ENCODE peak calls at places on chromosomes 2 and 18, in ten cellular contexts. X is sigmoid colon, K is K562, F is breast epithelium, I is stomach, C is HepG2, O is GM23338, R is spleen, Z is transverse colon, J is upper lobe of left lung. D is an unnamed sample.

GRCh38 chr2:205424326-205424725 is 258.0 kb upstream of the NRP2 start:
- DNase-seq in J (no peak), K (no peak), I (no peak), X (no peak), Z (no peak), R (no peak), C (no peak), F (no peak), O (no peak), D (no peak)

GRCh38 chr2:46329803-46330775 is 32.9 kb downstream of the EPAS1 start:
- DNase-seq in O (no peak), F (peak; percentile 81), K (no peak), Z (no peak), I (no peak), X (no peak), J (no peak), C (peak; percentile 67), R (no peak), D (peak; percentile 18)

GRCh38 chr18:25672490-25672889 is 320.5 kb upstream of the ZNF521 start:
- DNase-seq in F (no peak), I (no peak), K (no peak), X (no peak), R (no peak), O (peak; percentile 88), C (no peak), J (no peak), Z (no peak), D (no peak)

GRCh38 chr2:14424478-14425390 is 207.8 kb upstream of the LRATD1 start:
- DNase-seq in Z (no peak), X (no peak), O (no peak), J (no peak), R (no peak), K (no peak), C (no peak), I (no peak), F (no peak), D (no peak)

GRCh38 chr2:203878060-203878459 is 10.5 kb downstream of the CTLA4 start:
- DNase-seq in Z (no peak), I (no peak), J (no peak), C (no peak), K (no peak), X (no peak), F (no peak), O (no peak), R (no peak), D (no peak)

GRCh38 chr2:227870710-227871374 is 589 bp upstream of the DAW1 start:
- DNase-seq in X (no peak), F (no peak), I (no peak), J (no peak), K (no peak), R (no peak), O (peak; percentile 37), C (no peak), Z (no peak), D (no peak)

GRCh38 chr2:211401328-211401727 is 844.9 kb downstream of the CPS1 start:
- DNase-seq in O (no peak), I (no peak), J (no peak), X (no peak), R (no peak), F (no peak), C (no peak), Z (no peak), K (no peak), D (no peak)

GRCh38 chr2:131092409-131093065 is 723 bp downstream of the FAM168B start:
- DNase-seq in X (no peak), O (no peak), C (no peak), I (peak; percentile 79), F (peak; percentile 32), K (no peak), J (no peak), R (no peak), Z (no peak), D (peak; percentile 81)

GRCh38 chr2:40240067-40240466 is 211.8 kb downstream of the SLC8A1 start:
- DNase-seq in X (peak; percentile 96), O (no peak), J (peak; percentile 55), I (peak; percentile 39), K (no peak), C (no peak), Z (peak; percentile 61), F (no peak), R (no peak), D (no peak)

GRCh38 chr2:23449413-23449812 is 64.4 kb downstream of the KLHL29 start:
- DNase-seq in F (no peak), I (no peak), X (no peak), C (no peak), O (no peak), Z (no peak), R (no peak), K (no peak), J (no peak), D (no peak)

GRCh38 chr2:26540977-26541376 is 63.1 kb upstream of the OTOF start:
- DNase-seq in I (no peak), X (peak; percentile 34), Z (no peak), F (no peak), C (no peak), J (no peak), K (no peak), R (no peak), O (peak; percentile 35), D (no peak)

GRCh38 chr2:200515155-200515554 is 5.3 kb upstream of the KCTD18 start:
- DNase-seq in O (no peak), R (no peak), I (no peak), J (no peak), Z (no peak), F (no peak), X (no peak), K (no peak), C (no peak), D (no peak)

GRCh38 chr18:79926715-79927596 is 24.5 kb downstream of the SLC66A2 start:
- DNase-seq in F (peak; percentile 12), I (peak; percentile 18), C (no peak), J (peak; percentile 20), O (no peak), Z (peak; percentile 3), R (peak; percentile 58), K (no peak), X (peak; percentile 52), D (peak; percentile 48)

GRCh38 chr2:118969025-118969733 is 27.2 kb downstream of the MARCO start:
- DNase-seq in R (no peak), X (no peak), O (no peak), I (no peak), F (no peak), J (no peak), Z (no peak), C (no peak), K (no peak), D (no peak)

GRCh38 chr18:22831441-22831904 is 101.7 kb upstream of the RBBP8 start:
- DNase-seq in F (no peak), Z (peak; percentile 38), I (no peak), R (no peak), C (peak; percentile 36), X (no peak), K (no peak), J (no peak), O (no peak), D (no peak)

GRCh38 chr2:147937744-147938349 is 82.7 kb downstream of the ORC4 start:
- DNase-seq in C (peak; percentile 40), I (no peak), X (no peak), Z (no peak), K (peak; percentile 42), F (no peak), J (no peak), R (no peak), O (peak; percentile 52), D (no peak)

GRCh38 chr2:1314254-1314653 is 99.0 kb upstream of the TPO start:
- DNase-seq in Z (no peak), J (no peak), R (no peak), F (no peak), X (no peak), I (no peak), C (no peak), K (no peak), O (no peak), D (no peak)

GRCh38 chr2:121248766-121249343 is 36.1 kb downstream of the TFCP2L1 start:
- DNase-seq in X (no peak), K (no peak), R (peak; percentile 56), C (no peak), I (no peak), J (no peak), O (peak; percentile 18), F (no peak), Z (no peak), D (no peak)
- TF ChIP-seq CTCF in X (no peak), K (no peak), R (no peak), C (no peak), I (no peak), J (no peak), O (no peak), F (no peak), Z (no peak), D (no peak)

GRCh38 chr2:85905187-85905666 is 16.4 kb upstream of the ST3GAL5 start:
- DNase-seq in K (no peak), O (no peak), X (peak; percentile 84), C (no peak), F (peak; percentile 70), Z (peak; percentile 20), R (no peak), J (no peak), I (no peak), D (no peak)
- TF ChIP-seq POLR2AphosphoS5 in K (no peak), O (no peak), X (peak; percentile 42), C (no peak), F (peak; percentile 54), Z (peak; percentile 58), R (no peak), J (no peak), I (peak; percentile 62), D (no peak)

GRCh38 chr18:8620845-8621244 is 11.6 kb downstream of the RAB12 start:
- DNase-seq in O (no peak), X (no peak), I (no peak), K (no peak), C (no peak), F (no peak), J (no peak), Z (no peak), R (no peak), D (no peak)
- H3K4me1 ChIP-seq in O (peaks cover 90% of the 10 kb centered on the region), X (peaks cover 44% of the 10 kb centered on the region), I (peaks cover 62% of the 10 kb centered on the region), K (no peaks in the 10 kb centered on the region), C (peaks cover 29% of the 10 kb centered on the region), F (peaks cover 2% of the 10 kb centered on the region), J (peaks cover 31% of the 10 kb centered on the region), Z (peaks cover 13% of the 10 kb centered on the region), R (peaks cover 93% of the 10 kb centered on the region), D (peaks cover 45% of the 10 kb centered on the region)

GRCh38 chr2:231684314-231685223 is 23.8 kb upstream of the PTMA start:
- DNase-seq in R (peak; percentile 82), J (no peak), K (no peak), C (no peak), Z (no peak), I (no peak), X (peak; percentile 52), F (no peak), O (no peak), D (no peak)

GRCh38 chr2:231683907-231684306 is 24.4 kb upstream of the PTMA start:
- DNase-seq in X (no peak), O (no peak), Z (no peak), C (no peak), J (no peak), I (no peak), K (no peak), R (no peak), F (no peak), D (no peak)

GRCh38 chr2:231687133-231687852 is 21.0 kb upstream of the PTMA start:
- DNase-seq in F (no peak), K (peak; percentile 83), R (peak; percentile 93), J (peak; percentile 77), X (peak; percentile 83), I (peak; percentile 72), Z (peak; percentile 74), O (peak; percentile 94), C (peak; percentile 81), D (no peak)

GRCh38 chr2:231686192-231687100 is 21.9 kb upstream of the PTMA start:
- DNase-seq in O (no peak), X (no peak), I (no peak), C (no peak), F (no peak), R (peak; percentile 59), K (no peak), Z (no peak), J (no peak), D (no peak)

GRCh38 chr2:231685349-231686191 is 22.8 kb upstream of the PTMA start:
- DNase-seq in O (peak; percentile 77), I (no peak), F (no peak), Z (no peak), K (no peak), R (peak; percentile 64), J (no peak), C (peak; percentile 61), X (no peak), D (no peak)
- TF ChIP-seq CTCF in O (peak; percentile 66), I (no peak), F (no peak), Z (no peak), K (peak; percentile 30), R (peak; percentile 30), J (no peak), C (peak; percentile 82), X (no peak), D (no peak)